ENCODE peak calls at places on chromosomes 16 and 17, in eight cellular contexts. One of them, this sample, is unnamed.

GRCh38 chr17:77423589-77424451 is 283.1 kb downstream of the SEC14L1 start:
- DNase-seq in NCI-H1417: peak
- DNase-seq in C1 segment of cervical spinal cord: peak
- DNase-seq in NCI-H1436: no peak
- DNase-seq in pons: peak
- DNase-seq in HCEC 1CT: peak
- DNase-seq in GM04503: peak
- DNase-seq in T47D: no peak
- DNase-seq in this sample: no peak

GRCh38 chr16:72939247-72939646 is 108.7 kb downstream of the ZFHX3 start:
- DNase-seq in NCI-H1417: no peak
- DNase-seq in C1 segment of cervical spinal cord: no peak
- DNase-seq in NCI-H1436: no peak
- DNase-seq in pons: peak
- DNase-seq in HCEC 1CT: peak
- DNase-seq in GM04503: no peak
- DNase-seq in T47D: no peak
- DNase-seq in this sample: no peak

GRCh38 chr17:42289863-42290165 is 1.5 kb downstream of the STAT5A start:
- DNase-seq in NCI-H1417: no peak
- DNase-seq in C1 segment of cervical spinal cord: no peak
- DNase-seq in NCI-H1436: no peak
- DNase-seq in pons: no peak
- DNase-seq in HCEC 1CT: no peak
- DNase-seq in GM04503: no peak
- DNase-seq in T47D: no peak
- DNase-seq in this sample: no peak

GRCh38 chr16:71258371-71258770 is 27.8 kb upstream of the HYDIN start:
- DNase-seq in NCI-H1417: no peak
- DNase-seq in C1 segment of cervical spinal cord: no peak
- DNase-seq in NCI-H1436: no peak
- DNase-seq in pons: peak
- DNase-seq in HCEC 1CT: no peak
- DNase-seq in GM04503: no peak
- DNase-seq in T47D: no peak
- DNase-seq in this sample: no peak

GRCh38 chr16:12516621-12517309 is 286.9 kb downstream of the CPPED1 start:
- DNase-seq in NCI-H1417: no peak
- DNase-seq in C1 segment of cervical spinal cord: no peak
- DNase-seq in NCI-H1436: no peak
- DNase-seq in pons: no peak
- DNase-seq in HCEC 1CT: no peak
- DNase-seq in GM04503: no peak
- DNase-seq in T47D: no peak
- DNase-seq in this sample: no peak

GRCh38 chr17:752620-753219 is 656 bp upstream of the GEMIN4 start:
- DNase-seq in NCI-H1417: peak
- DNase-seq in C1 segment of cervical spinal cord: no peak
- DNase-seq in NCI-H1436: peak
- DNase-seq in pons: no peak
- DNase-seq in HCEC 1CT: no peak
- DNase-seq in GM04503: no peak
- DNase-seq in T47D: peak
- DNase-seq in this sample: peak

GRCh38 chr17:36529121-36529520 is 5.5 kb downstream of the MYO19 start:
- DNase-seq in NCI-H1417: no peak
- DNase-seq in C1 segment of cervical spinal cord: no peak
- DNase-seq in NCI-H1436: no peak
- DNase-seq in pons: no peak
- DNase-seq in HCEC 1CT: peak
- DNase-seq in GM04503: peak
- DNase-seq in T47D: no peak
- DNase-seq in this sample: no peak

GRCh38 chr17:49748791-49749190 is 15.1 kb downstream of the FAM117A start:
- DNase-seq in NCI-H1417: no peak
- DNase-seq in C1 segment of cervical spinal cord: no peak
- DNase-seq in NCI-H1436: no peak
- DNase-seq in pons: no peak
- DNase-seq in HCEC 1CT: no peak
- DNase-seq in GM04503: no peak
- DNase-seq in T47D: no peak
- DNase-seq in this sample: peak

GRCh38 chr17:17964710-17965109 is 7.5 kb downstream of the TOM1L2 start:
- DNase-seq in NCI-H1417: no peak
- DNase-seq in C1 segment of cervical spinal cord: no peak
- DNase-seq in NCI-H1436: no peak
- DNase-seq in pons: no peak
- DNase-seq in HCEC 1CT: no peak
- DNase-seq in GM04503: no peak
- DNase-seq in T47D: no peak
- DNase-seq in this sample: no peak

GRCh38 chr16:78553268-78554044 is 454.0 kb downstream of the WWOX start:
- DNase-seq in NCI-H1417: no peak
- DNase-seq in C1 segment of cervical spinal cord: no peak
- DNase-seq in NCI-H1436: no peak
- DNase-seq in pons: no peak
- DNase-seq in HCEC 1CT: no peak
- DNase-seq in GM04503: no peak
- DNase-seq in T47D: no peak
- DNase-seq in this sample: no peak

GRCh38 chr17:34703533-34703932 is 124.2 kb downstream of the TMEM132E start:
- DNase-seq in NCI-H1417: no peak
- DNase-seq in C1 segment of cervical spinal cord: no peak
- DNase-seq in NCI-H1436: no peak
- DNase-seq in pons: peak
- DNase-seq in HCEC 1CT: no peak
- DNase-seq in GM04503: no peak
- DNase-seq in T47D: peak
- DNase-seq in this sample: no peak

GRCh38 chr17:51372345-51373004 is 112.1 kb downstream of the UTP18 start:
- DNase-seq in NCI-H1417: no peak
- DNase-seq in C1 segment of cervical spinal cord: peak
- DNase-seq in NCI-H1436: no peak
- DNase-seq in pons: peak
- DNase-seq in HCEC 1CT: peak
- DNase-seq in GM04503: peak
- DNase-seq in T47D: peak
- DNase-seq in this sample: peak

GRCh38 chr16:11107781-11108465 is 148.1 kb downstream of the SOCS1 start:
- DNase-seq in NCI-H1417: no peak
- DNase-seq in C1 segment of cervical spinal cord: no peak
- DNase-seq in NCI-H1436: no peak
- DNase-seq in pons: no peak
- DNase-seq in HCEC 1CT: peak
- DNase-seq in GM04503: no peak
- DNase-seq in T47D: no peak
- DNase-seq in this sample: no peak

GRCh38 chr16:10629592-10629963 is 49.2 kb upstream of the EMP2 start:
- DNase-seq in NCI-H1417: no peak
- DNase-seq in C1 segment of cervical spinal cord: no peak
- DNase-seq in NCI-H1436: no peak
- DNase-seq in pons: no peak
- DNase-seq in HCEC 1CT: no peak
- DNase-seq in GM04503: no peak
- DNase-seq in T47D: no peak
- DNase-seq in this sample: no peak

GRCh38 chr16:20866161-20866772 is 33.9 kb downstream of the DCUN1D3 start:
- DNase-seq in NCI-H1417: no peak
- DNase-seq in C1 segment of cervical spinal cord: no peak
- DNase-seq in NCI-H1436: no peak
- DNase-seq in pons: no peak
- DNase-seq in HCEC 1CT: peak
- DNase-seq in GM04503: peak
- DNase-seq in T47D: no peak
- DNase-seq in this sample: peak

GRCh38 chr17:68512967-68513474 is 791 bp downstream of the PRKAR1A start:
- DNase-seq in NCI-H1417: peak
- DNase-seq in C1 segment of cervical spinal cord: no peak
- DNase-seq in NCI-H1436: peak
- DNase-seq in pons: peak
- DNase-seq in HCEC 1CT: peak
- DNase-seq in GM04503: no peak
- DNase-seq in T47D: no peak
- DNase-seq in this sample: no peak

GRCh38 chr16:55480228-55480655 is 1.2 kb downstream of the MMP2 start:
- DNase-seq in NCI-H1417: no peak
- DNase-seq in C1 segment of cervical spinal cord: peak
- DNase-seq in NCI-H1436: no peak
- DNase-seq in pons: peak
- DNase-seq in HCEC 1CT: peak
- DNase-seq in GM04503: peak
- DNase-seq in T47D: no peak
- DNase-seq in this sample: no peak

GRCh38 chr17:46167826-46168569 is 25.2 kb downstream of the KANSL1 start:
- DNase-seq in NCI-H1417: no peak
- DNase-seq in C1 segment of cervical spinal cord: no peak
- DNase-seq in NCI-H1436: no peak
- DNase-seq in pons: no peak
- DNase-seq in HCEC 1CT: peak
- DNase-seq in GM04503: peak
- DNase-seq in T47D: no peak
- DNase-seq in this sample: no peak

GRCh38 chr16:1192384-1193073 is 32.5 kb downstream of the TPSG1 start:
- DNase-seq in NCI-H1417: no peak
- DNase-seq in C1 segment of cervical spinal cord: no peak
- DNase-seq in NCI-H1436: no peak
- DNase-seq in pons: no peak
- DNase-seq in HCEC 1CT: no peak
- DNase-seq in GM04503: no peak
- DNase-seq in T47D: no peak
- DNase-seq in this sample: no peak

GRCh38 chr17:50101346-50102163 is 6.4 kb downstream of the PDK2 start:
- DNase-seq in NCI-H1417: no peak
- DNase-seq in C1 segment of cervical spinal cord: no peak
- DNase-seq in NCI-H1436: no peak
- DNase-seq in pons: no peak
- DNase-seq in HCEC 1CT: no peak
- DNase-seq in GM04503: no peak
- DNase-seq in T47D: no peak
- DNase-seq in this sample: no peak

GRCh38 chr16:27772093-27772820 is 222.3 kb downstream of the KATNIP start:
- DNase-seq in NCI-H1417: no peak
- DNase-seq in C1 segment of cervical spinal cord: no peak
- DNase-seq in NCI-H1436: no peak
- DNase-seq in pons: no peak
- DNase-seq in HCEC 1CT: no peak
- DNase-seq in GM04503: no peak
- DNase-seq in T47D: no peak
- DNase-seq in this sample: no peak

GRCh38 chr17:29039764-29040598 is 3.0 kb upstream of the PIPOX start:
- DNase-seq in NCI-H1417: no peak
- DNase-seq in C1 segment of cervical spinal cord: no peak
- DNase-seq in NCI-H1436: no peak
- DNase-seq in pons: peak
- DNase-seq in HCEC 1CT: peak
- DNase-seq in GM04503: peak
- DNase-seq in T47D: no peak
- DNase-seq in this sample: no peak

GRCh38 chr16:87620201-87620495 is 17.8 kb downstream of the JPH3 start:
- DNase-seq in NCI-H1417: no peak
- DNase-seq in C1 segment of cervical spinal cord: no peak
- DNase-seq in NCI-H1436: no peak
- DNase-seq in pons: no peak
- DNase-seq in HCEC 1CT: no peak
- DNase-seq in GM04503: no peak
- DNase-seq in T47D: no peak
- DNase-seq in this sample: no peak

GRCh38 chr16:28990375-28991040 is 5.7 kb downstream of the LAT start:
- DNase-seq in NCI-H1417: no peak
- DNase-seq in C1 segment of cervical spinal cord: no peak
- DNase-seq in NCI-H1436: no peak
- DNase-seq in pons: no peak
- DNase-seq in HCEC 1CT: no peak
- DNase-seq in GM04503: no peak
- DNase-seq in T47D: no peak
- DNase-seq in this sample: no peak

GRCh38 chr17:59829217-59830006 is 63.3 kb downstream of the TUBD1 start:
- DNase-seq in NCI-H1417: peak
- DNase-seq in C1 segment of cervical spinal cord: no peak
- DNase-seq in NCI-H1436: peak
- DNase-seq in pons: no peak
- DNase-seq in HCEC 1CT: peak
- DNase-seq in GM04503: peak
- DNase-seq in T47D: no peak
- DNase-seq in this sample: peak

GRCh38 chr16:55349867-55350266 is 25.9 kb downstream of the IRX6 start:
- DNase-seq in NCI-H1417: no peak
- DNase-seq in C1 segment of cervical spinal cord: no peak
- DNase-seq in NCI-H1436: no peak
- DNase-seq in pons: no peak
- DNase-seq in HCEC 1CT: no peak
- DNase-seq in GM04503: peak
- DNase-seq in T47D: no peak
- DNase-seq in this sample: no peak

GRCh38 chr17:7561028-7561575 is 617 bp upstream of the SENP3 start:
- DNase-seq in NCI-H1417: peak
- DNase-seq in C1 segment of cervical spinal cord: peak
- DNase-seq in NCI-H1436: peak
- DNase-seq in pons: peak
- DNase-seq in HCEC 1CT: peak
- DNase-seq in GM04503: no peak
- DNase-seq in T47D: peak
- DNase-seq in this sample: peak

GRCh38 chr16:8229011-8229520 is 361.2 kb downstream of the TMEM114 start:
- DNase-seq in NCI-H1417: no peak
- DNase-seq in C1 segment of cervical spinal cord: no peak
- DNase-seq in NCI-H1436: no peak
- DNase-seq in pons: no peak
- DNase-seq in HCEC 1CT: no peak
- DNase-seq in GM04503: no peak
- DNase-seq in T47D: no peak
- DNase-seq in this sample: no peak

GRCh38 chr16:31334934-31335333 is 20.0 kb upstream of the ITGAX start:
- DNase-seq in NCI-H1417: no peak
- DNase-seq in C1 segment of cervical spinal cord: no peak
- DNase-seq in NCI-H1436: no peak
- DNase-seq in pons: no peak
- DNase-seq in HCEC 1CT: no peak
- DNase-seq in GM04503: no peak
- DNase-seq in T47D: no peak
- DNase-seq in this sample: no peak

GRCh38 chr16:81405702-81406113 is 38.9 kb upstream of the CMIP start:
- DNase-seq in NCI-H1417: no peak
- DNase-seq in C1 segment of cervical spinal cord: no peak
- DNase-seq in NCI-H1436: no peak
- DNase-seq in pons: no peak
- DNase-seq in HCEC 1CT: peak
- DNase-seq in GM04503: no peak
- DNase-seq in T47D: peak
- DNase-seq in this sample: no peak